ENCODE peak calls at places on chromosomes 16 and 17, in six cellular contexts. A is endothelial cell of umbilical vein, T is GM12891, U is sigmoid colon, N is prostate gland, Q is suprapubic skin. V is an unnamed sample.

GRCh38 chr17:13590441-13590840 is 11.3 kb downstream of the HS3ST3A1 start:
- DNase-seq in A (no peak), T (no peak), Q (no peak), N (no peak), U (no peak), V (no peak)

GRCh38 chr16:81684242-81684837 is 94.8 kb upstream of the PLCG2 start:
- DNase-seq in U (no peak), N (no peak), Q (no peak), A (no peak), T (no peak), V (no peak)

GRCh38 chr16:64830653-64831052 is 291.2 kb downstream of the CDH11 start:
- DNase-seq in Q (no peak), T (no peak), A (no peak), U (no peak), N (no peak), V (no peak)

GRCh38 chr17:57873261-57874057 is 23.6 kb upstream of the MRPS23 start:
- DNase-seq in Q (no peak), U (no peak), T (no peak), A (peak), N (no peak), V (no peak)

GRCh38 chr17:38328620-38329019 is 15.1 kb downstream of the GPR179 start:
- DNase-seq in T (no peak), Q (no peak), N (no peak), A (no peak), U (no peak), V (no peak)

GRCh38 chr17:2551493-2551892 is 39.8 kb upstream of the METTL16 start:
- DNase-seq in N (no peak), A (no peak), T (no peak), Q (no peak), U (no peak), V (no peak)

GRCh38 chr17:66386789-66387351 is 84.5 kb downstream of the PRKCA start:
- DNase-seq in N (no peak), T (no peak), Q (no peak), U (no peak), A (no peak), V (no peak)

GRCh38 chr17:80264048-80264792 is 3.6 kb downstream of the RNF213 start:
- DNase-seq in U (no peak), Q (no peak), T (no peak), N (no peak), A (no peak), V (no peak)

GRCh38 chr17:74123350-74123749 is 80.1 kb upstream of the RPL38 start:
- DNase-seq in Q (no peak), N (no peak), T (no peak), U (no peak), A (no peak), V (no peak)

GRCh38 chr17:8629371-8630226 is 926 bp downstream of the MYH10 start:
- DNase-seq in T (peak), N (peak), A (peak), Q (peak), U (peak), V (peak)

GRCh38 chr16:88476203-88476602 is 23.1 kb downstream of the ZFPM1 start:
- DNase-seq in Q (no peak), A (no peak), T (no peak), N (no peak), U (no peak), V (no peak)

GRCh38 chr17:3033248-3033640 is 30.2 kb downstream of the OR1D5 start:
- DNase-seq in A (no peak), N (no peak), Q (peak), U (no peak), T (no peak), V (no peak)

GRCh38 chr16:23342083-23342640 is 40.1 kb downstream of the SCNN1B start:
- DNase-seq in N (no peak), T (no peak), U (no peak), Q (no peak), A (no peak), V (no peak)

GRCh38 chr17:32943647-32944191 is 15.8 kb downstream of the TMEM98 start:
- DNase-seq in Q (peak), N (peak), T (no peak), U (peak), A (no peak), V (no peak)

GRCh38 chr17:78664476-78665384 is 87.5 kb upstream of the DNAH17 start:
- DNase-seq in T (no peak), Q (no peak), U (no peak), N (no peak), A (peak), V (no peak)

GRCh38 chr17:48012151-48012520 is 25.5 kb downstream of the COPZ2 start:
- DNase-seq in N (no peak), A (peak), T (peak), Q (no peak), U (no peak), V (peak)

GRCh38 chr17:77316651-77317050 is 175.9 kb downstream of the SEC14L1 start:
- DNase-seq in T (no peak), U (no peak), N (no peak), Q (no peak), A (no peak), V (no peak)

GRCh38 chr17:43360376-43360738 is 38.4 kb upstream of the ARL4D start:
- DNase-seq in Q (peak), T (no peak), N (peak), U (peak), A (peak), V (no peak)

GRCh38 chr17:43363926-43364285 is 34.9 kb upstream of the ARL4D start:
- DNase-seq in U (no peak), Q (no peak), N (no peak), A (no peak), T (no peak), V (no peak)

GRCh38 chr17:43363181-43363925 is 35.4 kb upstream of the ARL4D start:
- DNase-seq in Q (no peak), A (no peak), U (no peak), N (peak), T (no peak), V (no peak)

GRCh38 chr17:43359469-43360105 is 39.2 kb upstream of the ARL4D start:
- DNase-seq in T (no peak), U (no peak), A (no peak), N (no peak), Q (no peak), V (no peak)

GRCh38 chr17:43360739-43361498 is 37.9 kb upstream of the ARL4D start:
- DNase-seq in T (peak), Q (peak), N (peak), A (peak), U (peak), V (peak)
- TF ChIP-seq POLR2AphosphoS5 in T (peak), Q (peak), N (peak), A (peak), U (peak), V (peak)

DNA sequence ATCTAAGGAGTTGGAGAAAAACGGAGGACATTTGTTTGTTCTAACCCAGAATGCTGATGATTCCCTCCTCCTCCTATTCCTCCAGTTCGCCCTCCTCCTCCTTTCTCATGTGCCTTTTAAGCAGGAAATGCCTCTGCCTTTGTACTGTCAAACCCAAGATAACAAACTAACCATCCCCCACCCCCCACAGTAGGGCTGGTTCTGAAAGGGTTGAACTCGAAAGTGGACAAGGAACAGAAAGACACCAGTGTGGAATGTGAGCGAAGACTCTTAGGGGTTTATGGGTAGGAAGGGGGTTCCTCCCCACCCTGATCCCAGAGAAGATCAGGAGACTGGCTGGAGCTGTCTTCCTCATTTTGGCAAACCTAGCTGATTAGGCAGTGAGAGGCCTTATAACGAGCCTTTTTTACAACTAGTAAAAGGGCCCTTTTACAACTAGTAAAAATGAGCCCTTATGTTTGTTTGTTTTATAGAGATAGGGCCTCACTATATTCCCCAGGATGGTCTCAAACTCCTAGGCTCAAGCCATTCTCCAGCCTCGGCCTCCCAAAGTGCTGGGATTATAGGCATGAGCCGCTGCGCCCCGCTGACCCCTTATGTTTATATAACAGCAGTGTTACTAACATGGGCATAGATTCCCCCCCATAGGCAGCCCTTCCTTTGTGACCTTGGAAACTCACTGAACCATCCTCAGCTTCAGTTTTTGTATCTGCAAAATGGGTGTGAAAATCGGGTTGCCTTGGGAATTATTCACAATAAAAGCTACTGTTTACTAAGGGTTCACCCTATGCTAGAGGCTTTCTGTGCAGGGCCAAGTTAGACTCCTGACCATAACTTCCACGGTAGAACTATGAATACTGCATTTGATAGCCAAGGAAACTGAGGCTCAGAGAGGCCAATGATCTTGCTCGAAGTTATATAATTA is 1.1 kb downstream of the CHD9 start:
- DNase-seq in A (peak), Q (no peak), T (no peak), U (peak), N (peak), V (no peak)
- TF ChIP-seq POLR2AphosphoS5 in A (no peak), Q (no peak), T (no peak), U (no peak), N (no peak), V (no peak)

DNA sequence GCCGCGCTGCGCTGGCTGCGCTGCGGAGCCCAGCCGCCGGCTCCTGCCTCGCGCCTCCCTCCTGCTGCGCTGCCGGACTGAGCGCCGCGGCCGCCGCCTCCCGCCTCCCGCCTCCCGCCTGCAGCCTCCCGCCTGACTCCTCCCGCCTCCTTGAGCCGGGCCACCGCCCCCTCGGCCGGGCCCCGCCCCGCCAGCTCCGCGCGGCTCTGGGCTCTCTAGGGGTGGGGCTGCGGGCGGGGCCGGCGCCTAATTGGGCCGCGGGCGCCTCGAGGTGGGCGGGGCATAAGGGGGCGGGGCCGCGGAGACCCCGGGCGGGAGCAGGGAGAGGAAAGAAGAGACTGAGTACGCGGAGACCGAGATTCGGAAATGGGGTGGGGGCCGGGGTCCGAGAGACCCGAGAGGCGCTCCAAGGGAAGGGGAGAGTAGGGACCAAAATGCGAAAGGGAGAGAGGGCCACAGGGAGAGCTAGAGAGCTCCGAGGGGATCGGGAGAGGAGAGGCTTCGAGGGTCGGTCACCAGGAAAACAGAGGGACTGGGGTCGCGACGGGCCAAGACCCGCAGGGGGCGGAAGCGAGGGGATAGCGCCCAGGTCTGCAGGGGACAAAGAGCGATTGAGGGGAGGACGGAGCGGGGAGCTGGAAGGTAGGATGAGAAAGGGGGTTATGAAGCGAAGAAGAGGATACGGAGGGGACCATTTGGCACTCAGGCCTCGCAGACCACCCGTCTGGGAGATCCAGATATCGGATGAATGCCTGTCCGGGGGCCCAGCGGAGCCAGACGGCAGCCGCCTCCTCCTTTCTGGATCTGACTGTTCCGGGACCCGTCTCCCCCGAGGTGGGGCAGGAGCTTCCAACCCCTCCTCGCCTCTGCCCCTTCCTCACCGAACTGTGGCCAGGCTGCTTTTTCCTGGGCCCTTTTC is at the start of gene C1QL1:
- DNase-seq in U (peak), Q (peak), T (peak), N (peak), A (peak), V (peak)
- TF ChIP-seq POLR2AphosphoS5 in U (peak), Q (no peak), T (no peak), N (peak), A (no peak), V (no peak)

DNA sequence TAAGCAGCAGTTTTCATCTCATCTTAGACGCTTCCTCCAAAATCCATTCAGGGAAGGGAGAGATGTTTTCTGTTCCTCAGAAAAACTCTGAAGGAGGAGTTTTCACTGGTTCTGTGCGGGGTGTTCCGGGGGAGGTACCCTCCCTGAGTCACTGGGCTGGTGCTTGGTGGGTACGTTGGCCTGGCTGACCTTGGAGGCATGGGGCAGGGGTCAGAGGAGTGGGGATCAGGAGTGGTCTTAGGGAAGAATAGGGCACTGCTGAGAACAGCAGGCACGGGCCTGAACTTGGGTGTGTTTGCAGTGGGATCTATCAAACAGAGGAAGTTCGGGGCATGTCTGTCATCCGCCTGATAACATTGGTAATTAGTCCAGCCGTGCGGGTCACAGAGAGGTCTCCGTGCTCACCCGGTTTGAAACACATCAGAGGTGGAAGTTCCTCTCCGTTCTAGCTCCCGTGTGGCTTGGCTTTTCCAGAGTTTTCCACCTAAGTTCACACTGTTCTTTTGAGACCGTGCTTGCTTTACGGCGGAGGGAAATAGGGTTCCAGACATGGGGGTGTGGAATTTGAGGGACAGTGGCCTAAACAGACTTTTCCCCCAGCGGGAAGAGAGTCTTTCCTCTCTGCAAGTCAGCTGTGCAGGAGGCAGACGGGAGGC is 59.7 kb upstream of the CIBAR2 start:
- DNase-seq in A (peak), N (no peak), U (no peak), T (no peak), Q (no peak), V (no peak)
- TF ChIP-seq POLR2AphosphoS5 in A (peak), N (no peak), U (no peak), T (no peak), Q (no peak), V (no peak)

DNA sequence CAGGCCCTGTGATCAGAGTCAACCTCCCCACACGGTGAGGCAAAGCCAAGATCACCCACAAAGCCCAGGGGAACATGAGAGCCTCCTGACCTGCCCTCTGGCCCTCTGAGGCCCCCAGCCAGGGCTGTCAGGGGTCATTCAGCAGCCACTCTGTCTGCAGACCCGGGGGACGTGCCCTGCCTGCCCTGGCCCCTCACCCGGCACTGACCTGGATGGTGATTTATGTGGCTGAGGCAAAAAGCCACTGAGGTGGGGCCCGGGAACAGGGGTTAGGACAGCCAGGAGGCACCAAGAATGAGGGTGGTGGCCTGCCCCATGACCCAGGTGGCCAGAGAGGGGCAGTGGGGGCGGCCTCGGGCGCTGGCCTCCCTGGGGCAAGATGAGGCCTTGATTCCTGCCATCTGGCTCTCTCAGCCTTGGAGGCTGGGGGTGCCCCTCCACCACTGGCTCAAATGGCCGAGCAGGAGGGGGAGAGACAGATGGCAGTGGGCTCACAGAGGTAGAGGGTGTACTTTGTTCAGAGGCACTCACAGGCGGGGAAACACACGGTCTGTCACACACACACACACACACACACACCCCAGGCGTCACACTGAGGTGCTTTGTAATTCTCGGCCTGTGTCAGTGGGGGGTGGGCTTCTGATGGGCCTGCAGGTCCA is 174.0 kb upstream of the GSE1 start:
- DNase-seq in U (no peak), A (no peak), Q (no peak), T (no peak), N (no peak), V (no peak)
- TF ChIP-seq POLR2AphosphoS5 in U (no peak), A (no peak), Q (no peak), T (no peak), N (no peak), V (no peak)

GRCh38 chr16:75267631-75268264 is 16.3 kb upstream of the BCAR1 start:
- DNase-seq in Q (peak), N (peak), T (no peak), U (peak), A (peak), V (no peak)
- TF ChIP-seq POLR2AphosphoS5 in Q (no peak), N (peak), T (no peak), U (no peak), A (no peak), V (no peak)

GRCh38 chr16:67667434-67667816 is 811 bp downstream of the C16orf86 start:
- DNase-seq in Q (no peak), A (no peak), N (no peak), T (no peak), U (no peak), V (no peak)

GRCh38 chr16:67668495-67669157 is 2.0 kb downstream of the C16orf86 start:
- DNase-seq in N (no peak), T (no peak), Q (no peak), U (no peak), A (no peak), V (no peak)

GRCh38 chr16:67669499-67670101 is 3.0 kb downstream of the C16orf86 start:
- DNase-seq in A (no peak), T (no peak), Q (no peak), U (no peak), N (no peak), V (no peak)

GRCh38 chr16:67666538-67667433 is at the start of the genes C16orf86 and ENKD1:
- DNase-seq in A (peak), U (peak), Q (peak), T (peak), N (peak), V (peak)

GRCh38 chr16:67667817-67668494 is 1.3 kb downstream of the C16orf86 start:
- DNase-seq in U (peak), Q (peak), A (peak), N (peak), T (peak), V (peak)
- TF ChIP-seq POLR2AphosphoS5 in U (no peak), Q (no peak), A (no peak), N (peak), T (no peak), V (no peak)

GRCh38 chr17:29740017-29740416 is 117.3 kb upstream of the CORO6 start:
- DNase-seq in N (no peak), Q (no peak), T (no peak), U (no peak), A (peak), V (no peak)
- TF ChIP-seq POLR2AphosphoS5 in N (no peak), Q (no peak), T (peak), U (no peak), A (no peak), V (no peak)

GRCh38 chr17:869067-869466 is 86.9 kb downstream of the MRM3 start:
- DNase-seq in T (no peak), U (peak), N (no peak), A (no peak), Q (peak), V (no peak)

GRCh38 chr17:869567-870530 is 87.7 kb downstream of the MRM3 start:
- DNase-seq in N (peak), T (no peak), Q (peak), U (peak), A (no peak), V (no peak)

GRCh38 chr17:867896-868489 is 85.8 kb downstream of the MRM3 start:
- DNase-seq in T (no peak), Q (no peak), U (no peak), A (no peak), N (no peak), V (no peak)

GRCh38 chr17:872843-873242 is 90.7 kb downstream of the MRM3 start:
- DNase-seq in N (no peak), A (no peak), T (no peak), Q (no peak), U (no peak), V (no peak)

GRCh38 chr17:871731-872517 is 89.8 kb downstream of the MRM3 start:
- DNase-seq in U (no peak), Q (no peak), A (no peak), T (no peak), N (no peak), V (no peak)
- TF ChIP-seq POLR2AphosphoS5 in U (no peak), Q (no peak), A (no peak), T (no peak), N (no peak), V (no peak)

DNA sequence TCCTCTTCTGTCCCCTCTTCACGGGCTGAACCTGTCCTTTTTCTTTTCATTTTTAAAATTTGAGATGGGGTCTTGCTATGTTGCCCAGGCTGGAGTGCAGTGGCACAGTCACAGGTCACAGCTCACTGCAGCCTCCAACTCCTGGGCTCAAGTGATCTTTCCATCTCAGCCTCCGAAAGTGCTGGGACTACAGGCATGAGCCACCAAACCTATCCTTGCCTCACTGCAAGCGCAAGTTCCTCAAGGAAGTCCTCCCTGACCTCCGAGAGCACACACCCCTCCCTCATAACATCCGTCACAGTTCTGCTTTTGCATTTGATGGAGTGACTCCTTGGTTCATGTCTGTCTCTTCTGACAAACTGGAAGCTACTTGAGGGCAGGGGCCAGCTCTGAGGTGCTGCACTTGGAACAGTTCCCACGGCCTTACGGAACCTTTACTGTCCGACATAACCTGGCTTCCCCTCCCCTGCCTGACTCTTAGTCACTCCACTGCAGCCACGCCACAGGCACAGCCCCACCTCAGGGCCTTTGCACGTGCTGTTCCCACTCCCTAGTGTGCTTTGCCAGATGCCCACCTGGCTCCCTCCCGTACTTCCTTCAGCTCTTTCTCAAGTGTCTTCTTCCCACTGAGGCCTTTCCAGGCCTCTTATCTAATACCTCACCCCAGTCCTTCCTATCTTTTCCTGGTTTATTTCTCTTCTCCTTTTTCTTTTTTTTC is 4.4 kb downstream of the TBX6 start:
- DNase-seq in T (no peak), A (no peak), N (no peak), Q (peak), U (no peak), V (no peak)
- TF ChIP-seq POLR2AphosphoS5 in T (no peak), A (no peak), N (no peak), Q (no peak), U (no peak), V (no peak)

V was measured in GM12892.